ENCODE peak calls at places on chromosomes 11 and 22, in six cellular contexts. M is CD8-positive, alpha-beta memory T cell; E is SJCRH30; J is fibroblast of lung; F is A549; K is adipocyte. Y is an unnamed sample.

GRCh38 chr11:70509476-70509875 is 111.1 kb downstream of the CTTN start:
- DNase-seq in E (no peak), J (no peak), F (no peak), K (no peak), M (no peak), Y (no peak)

GRCh38 chr22:20783844-20784723 is 10.2 kb downstream of the SERPIND1 start:
- DNase-seq in M (peak; percentile 9), E (peak; percentile 50), F (peak; percentile 62), J (peak; percentile 64), K (peak; percentile 77), Y (no peak)

GRCh38 chr22:47204002-47204979 is 441.8 kb downstream of the TBC1D22A start:
- DNase-seq in F (no peak), J (no peak), M (no peak), E (no peak), K (no peak), Y (peak; percentile 73)

GRCh38 chr22:26406118-26406517 is 22.9 kb upstream of the ASPHD2 start:
- DNase-seq in M (no peak), F (peak; percentile 14), K (no peak), E (peak; percentile 94), J (peak; percentile 65), Y (no peak)

GRCh38 chr11:118615996-118616395 is 8.6 kb downstream of the PHLDB1 start:
- DNase-seq in M (no peak), E (no peak), J (no peak), K (no peak), F (no peak), Y (no peak)

GRCh38 chr22:30262917-30263741 is 3.5 kb downstream of the OSM start:
- DNase-seq in E (peak; percentile 69), F (peak; percentile 67), K (peak; percentile 91), M (peak; percentile 64), J (peak; percentile 57), Y (peak; percentile 93)

GRCh38 chr22:29632672-29633071 is 29.2 kb downstream of the NF2 start:
- DNase-seq in E (no peak), J (no peak), F (no peak), M (no peak), K (no peak), Y (no peak)

GRCh38 chr22:23404689-23405365 is 175.3 kb downstream of the IGLL1 start:
- DNase-seq in F (no peak), J (no peak), K (peak; percentile 75), M (no peak), E (no peak), Y (no peak)

GRCh38 chr22:33465554-33465953 is 407.4 kb upstream of the SYN3 start:
- DNase-seq in J (no peak), F (no peak), M (no peak), K (no peak), E (no peak), Y (peak; percentile 38)

GRCh38 chr11:107962181-107962580 is 33.9 kb downstream of the RAB39A start:
- DNase-seq in F (no peak), M (no peak), E (no peak), J (peak; percentile 26), K (peak; percentile 31), Y (no peak)

GRCh38 chr11:69654660-69655478 is 13.9 kb downstream of the CCND1 start:
- DNase-seq in E (no peak), J (no peak), M (no peak), F (peak; percentile 95), K (no peak), Y (peak; percentile 32)

GRCh38 chr22:29167032-29167911 is 38.4 kb upstream of the EMID1 start:
- DNase-seq in F (no peak), K (no peak), M (peak; percentile 23), J (no peak), E (no peak), Y (no peak)

GRCh38 chr11:108496643-108497256 is 1.4 kb downstream of the POGLUT3 start:
- DNase-seq in F (no peak), E (no peak), M (no peak), K (peak; percentile 52), J (peak; percentile 52), Y (no peak)

GRCh38 chr11:57493507-57494503 is 21.7 kb downstream of the SLC43A1 start:
- DNase-seq in J (no peak), E (peak; percentile 38), F (peak; percentile 73), K (peak; percentile 62), M (peak; percentile 61), Y (no peak)

GRCh38 chr11:65573391-65574146 is 1.2 kb downstream of the FAM89B start:
- DNase-seq in K (peak; percentile 32), J (no peak), F (no peak), M (no peak), E (no peak), Y (peak; percentile 68)

GRCh38 chr11:29093416-29093815 is 923.4 kb downstream of the KCNA4 start:
- DNase-seq in E (no peak), F (peak; percentile 61), J (peak; percentile 82), K (peak; percentile 79), M (no peak), Y (no peak)

GRCh38 chr11:14306481-14306880 is 52.5 kb downstream of the RRAS2 start:
- DNase-seq in F (peak; percentile 22), J (no peak), K (no peak), E (no peak), M (no peak), Y (no peak)

GRCh38 chr11:2137202-2138071 is 1.8 kb downstream of the IGF2 start:
- DNase-seq in M (no peak), J (peak; percentile 43), F (peak; percentile 76), E (peak; percentile 94), K (peak; percentile 97), Y (peak; percentile 85)

GRCh38 chr22:29470159-29470855 is 9.7 kb upstream of the NEFH start:
- DNase-seq in E (no peak), F (peak; percentile 75), K (no peak), J (peak; percentile 20), M (peak; percentile 64), Y (peak; percentile 89)

GRCh38 chr11:117657801-117658200 is 139.2 kb downstream of the DSCAML1 start:
- DNase-seq in F (no peak), K (no peak), M (no peak), J (no peak), E (no peak), Y (peak; percentile 40)

GRCh38 chr22:40434101-40434500 is 63.7 kb downstream of the SGSM3 start:
- DNase-seq in E (no peak), M (no peak), F (no peak), K (peak; percentile 22), J (peak; percentile 61), Y (no peak)

GRCh38 chr11:2741377-2742131 is 41.8 kb upstream of the KCNQ1OT1 start:
- DNase-seq in J (peak; percentile 70), M (no peak), E (peak; percentile 35), K (peak; percentile 64), F (peak; percentile 16), Y (peak; percentile 60)

GRCh38 chr11:35477871-35478270 is 47.5 kb downstream of the PAMR1 start:
- DNase-seq in F (no peak), J (no peak), K (no peak), M (no peak), E (no peak), Y (no peak)

GRCh38 chr22:27019827-27020226 is 362.4 kb downstream of the MIAT start:
- DNase-seq in E (no peak), M (no peak), J (peak; percentile 84), K (no peak), F (peak; percentile 40), Y (no peak)

GRCh38 chr11:100830295-100830694 is 143.2 kb downstream of the ARHGAP42 start:
- DNase-seq in F (no peak), M (no peak), E (no peak), J (peak; percentile 57), K (no peak), Y (peak; percentile 59)

DNA sequence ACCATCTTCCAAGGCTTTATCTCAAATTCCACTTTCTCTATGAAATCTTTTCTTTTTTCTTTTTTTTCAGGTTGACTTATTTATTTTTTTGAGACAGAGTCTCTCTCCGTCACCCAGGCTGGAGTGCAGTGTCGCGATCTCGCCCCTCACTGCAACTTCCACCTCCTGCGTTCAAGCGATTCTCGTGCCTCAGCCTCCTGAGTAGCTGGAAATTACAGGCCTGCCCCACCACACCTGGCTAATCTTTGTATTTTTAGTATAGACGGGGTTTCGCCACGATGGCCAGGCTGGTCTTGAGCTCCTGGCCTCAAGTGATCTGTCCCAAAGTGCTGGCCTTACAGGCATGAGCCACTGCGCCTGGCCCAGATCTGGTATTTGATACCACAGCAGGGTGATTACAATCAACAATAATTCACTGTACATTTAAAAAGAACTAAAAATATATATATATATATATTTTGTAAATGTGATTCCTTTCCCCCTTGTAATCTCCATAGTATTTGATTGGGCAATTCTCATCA is 121.5 kb downstream of the MSANTD4 start:
- DNase-seq in E (no peak), M (no peak), J (no peak), K (no peak), F (no peak), Y (no peak)
- H3K4me3 ChIP-seq in E (no peak overlapping the region), M (no peak overlapping the region), J (no peak overlapping the region), K (no peak overlapping the region), F (no peak overlapping the region), Y (no peak overlapping the region)

GRCh38 chr22:46010951-46011626 is 34.1 kb upstream of the WNT7B start:
- DNase-seq in K (no peak), J (no peak), F (no peak), E (peak; percentile 98), M (no peak), Y (no peak)
- H3K4me1 ChIP-seq in K (peaks cover 64% of the 10 kb centered on the region), J (peaks cover 28% of the 10 kb centered on the region), F (peaks cover 39% of the 10 kb centered on the region), E (peaks cover 43% of the 10 kb centered on the region), M (peaks cover 5% of the 10 kb centered on the region), Y (peaks cover 9% of the 10 kb centered on the region)

DNA sequence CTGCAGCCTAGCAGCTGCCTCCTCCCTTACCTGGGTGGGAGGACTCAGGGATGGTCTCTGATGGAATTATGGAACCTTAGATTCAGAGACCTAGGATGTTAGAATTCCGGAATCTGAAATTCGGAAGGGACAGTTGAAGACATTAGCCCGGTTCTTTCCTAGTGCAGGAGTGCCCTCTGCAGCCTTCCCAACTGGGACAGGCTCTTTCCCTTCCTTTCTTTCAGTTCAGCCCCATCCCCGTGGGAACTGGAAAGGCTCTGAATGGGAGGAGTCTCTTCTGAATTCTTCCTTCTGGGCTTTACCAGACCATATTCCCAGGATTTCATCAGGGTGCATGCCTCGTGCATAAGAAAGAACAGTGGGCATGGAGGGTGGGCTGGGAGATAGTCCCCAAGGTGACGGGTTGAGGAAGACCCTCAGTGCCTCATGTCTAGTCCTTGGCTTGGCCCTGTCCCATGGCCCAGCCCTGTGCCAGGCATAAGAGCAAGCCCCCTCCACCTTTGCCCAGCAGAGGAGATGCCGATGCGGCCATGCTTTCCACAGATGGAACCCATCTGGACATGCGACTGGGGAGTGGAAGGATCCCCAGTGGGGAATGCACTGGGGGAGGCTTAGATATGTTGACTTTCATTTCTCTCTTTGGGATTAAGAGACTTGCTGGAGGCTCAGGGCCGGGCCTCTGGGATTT is 14.4 kb downstream of the DNAJB13 start:
- DNase-seq in K (no peak), E (no peak), J (no peak), F (peak; percentile 31), M (no peak), Y (no peak)
- H3K4me3 ChIP-seq in K (no peak overlapping the region), E (peak overlapping the region; percentile 17), J (no peak overlapping the region), F (peak overlapping the region; percentile 37), M (no peak overlapping the region), Y (no peak overlapping the region)

GRCh38 chr11:68441466-68442230 is 18.9 kb upstream of the PPP6R3 start:
- DNase-seq in E (no peak), F (no peak), J (peak; percentile 42), K (peak; percentile 78), M (no peak), Y (no peak)
- H3K4me1 ChIP-seq in E (peaks cover 21% of the 10 kb centered on the region), F (peaks cover 17% of the 10 kb centered on the region), J (peaks cover 7% of the 10 kb centered on the region), K (peaks cover 49% of the 10 kb centered on the region), M (no peaks in the 10 kb centered on the region), Y (peaks cover 3% of the 10 kb centered on the region)

Y was measured in right cardiac atrium.